ENCODE peak calls at places on chromosomes 2 and 18, in eight cellular contexts. L is cardiac fibroblast, V is WERI-Rb-1, W is mucosa of descending colon, F is neural progenitor cell, G is astrocyte of the spinal cord, Q is stomach, Z is GM12865. S is an unnamed sample.

GRCh38 chr2:113084249-113085000 is 16.7 kb downstream of the IL1F10 start:
- DNase-seq in L (peak), V (no peak), W (peak), F (no peak), G (peak), Q (no peak), Z (peak), S (peak)

GRCh38 chr2:46873632-46874068 is 42.0 kb downstream of the MCFD2 start:
- DNase-seq in L (peak), V (no peak), W (peak), F (no peak), G (peak), Q (peak), Z (no peak), S (peak)

GRCh38 chr2:232721261-232721660 is 24.1 kb downstream of the GIGYF2 start:
- DNase-seq in L (no peak), V (no peak), W (no peak), F (no peak), G (no peak), Q (no peak), Z (no peak), S (no peak)

GRCh38 chr2:200523604-200524003 is 2.4 kb upstream of the SGO2 start:
- DNase-seq in L (no peak), V (no peak), W (no peak), F (no peak), G (no peak), Q (no peak), Z (no peak), S (no peak)

GRCh38 chr2:191020742-191021381 is 6.9 kb upstream of the STAT1 start:
- DNase-seq in L (peak), V (no peak), W (peak), F (no peak), G (peak), Q (peak), Z (peak), S (peak)

GRCh38 chr2:85506768-85507181 is 32.2 kb upstream of the MAT2A start:
- DNase-seq in L (no peak), V (no peak), W (no peak), F (no peak), G (peak), Q (no peak), Z (no peak), S (no peak)

GRCh38 chr18:21928925-21929324 is 188.3 kb downstream of the MIB1 start:
- DNase-seq in L (no peak), V (no peak), W (no peak), F (no peak), G (no peak), Q (no peak), Z (no peak), S (no peak)

GRCh38 chr2:215619022-215619958 is 183.4 kb upstream of the FN1 start:
- DNase-seq in L (peak), V (peak), W (no peak), F (peak), G (peak), Q (no peak), Z (peak), S (no peak)

GRCh38 chr18:27223570-27224340 is 38.6 kb upstream of the CHST9 start:
- DNase-seq in L (no peak), V (no peak), W (no peak), F (peak), G (no peak), Q (no peak), Z (no peak), S (peak)

GRCh38 chr2:102166189-102166845 is 20.5 kb upstream of the IL1RL2 start:
- DNase-seq in L (peak), V (no peak), W (peak), F (peak), G (peak), Q (no peak), Z (no peak), S (peak)

GRCh38 chr2:206160124-206160806 is 570 bp downstream of the EEF1B2 start:
- DNase-seq in L (no peak), V (no peak), W (no peak), F (no peak), G (no peak), Q (peak), Z (peak), S (peak)

GRCh38 chr2:63740943-63741342 is 100.8 kb upstream of the UGP2 start:
- DNase-seq in L (peak), V (no peak), W (no peak), F (no peak), G (no peak), Q (no peak), Z (no peak), S (no peak)

GRCh38 chr2:25341031-25341727 is 546 bp downstream of the DNMT3A start:
- DNase-seq in L (no peak), V (no peak), W (peak), F (no peak), G (peak), Q (peak), Z (peak), S (no peak)

GRCh38 chr2:196500686-196501431 is 138.7 kb upstream of the CCDC150 start:
- DNase-seq in L (peak), V (no peak), W (no peak), F (no peak), G (peak), Q (no peak), Z (no peak), S (peak)

GRCh38 chr2:157304811-157305712 is 20.6 kb downstream of the ERMN start:
- DNase-seq in L (peak), V (peak), W (no peak), F (peak), G (peak), Q (no peak), Z (peak), S (peak)

GRCh38 chr2:158967114-158967730 is 1.2 kb upstream of the TANC1 start:
- DNase-seq in L (no peak), V (peak), W (peak), F (no peak), G (peak), Q (no peak), Z (no peak), S (no peak)

GRCh38 chr18:27695054-27695453 is 481.9 kb downstream of the CDH2 start:
- DNase-seq in L (no peak), V (no peak), W (no peak), F (no peak), G (no peak), Q (no peak), Z (no peak), S (no peak)

GRCh38 chr2:220224711-220225519 is 597.5 kb downstream of the SLC4A3 start:
- DNase-seq in L (peak), V (no peak), W (no peak), F (no peak), G (peak), Q (no peak), Z (no peak), S (peak)

DNA sequence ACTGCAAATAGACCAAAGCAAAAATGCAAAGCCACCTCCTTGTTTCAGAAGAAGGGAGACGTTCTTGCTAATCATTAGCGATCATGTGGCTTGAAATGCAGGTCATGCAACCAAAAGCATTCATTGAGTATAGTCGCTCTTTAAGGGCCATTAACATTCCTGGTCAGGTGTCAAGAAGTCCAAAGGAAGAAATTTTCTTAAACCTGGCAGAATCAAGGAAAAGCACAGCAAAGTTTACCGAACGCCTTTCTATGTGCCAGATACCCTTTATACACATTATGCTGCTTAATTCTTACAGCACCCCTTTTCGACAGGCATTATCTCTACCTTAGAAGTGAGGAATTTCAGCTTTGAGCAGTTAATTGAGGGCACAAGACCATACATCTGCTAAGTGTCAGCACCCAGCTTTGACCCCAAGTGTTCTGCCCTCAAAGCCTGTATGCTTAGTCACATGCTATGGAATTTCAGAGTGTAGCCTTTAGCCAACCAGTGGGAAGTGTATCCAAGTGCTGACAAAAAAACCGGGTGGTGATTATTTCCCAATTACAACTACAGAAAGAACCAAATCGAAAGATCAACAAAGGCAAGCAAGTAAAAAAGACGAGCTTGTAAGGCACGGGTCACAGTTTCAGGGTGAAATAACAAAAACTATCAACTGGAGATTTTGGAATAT is 70.8 kb downstream of the EPHA4 start:
- DNase-seq in L (peak), V (no peak), W (no peak), F (no peak), G (peak), Q (no peak), Z (no peak), S (peak)
- H3K4me3 ChIP-seq in L (no peak), V (no peak), W (no peak), F (no peak), G (peak), Q (no peak), Z (no peak), S (no peak)

GRCh38 chr2:44397447-44397846 is 35.7 kb downstream of the CAMKMT start:
- DNase-seq in L (no peak), V (no peak), W (no peak), F (no peak), G (no peak), Q (no peak), Z (no peak), S (no peak)

GRCh38 chr2:44392338-44392943 is 30.7 kb downstream of the CAMKMT start:
- DNase-seq in L (peak), V (peak), W (peak), F (peak), G (peak), Q (peak), Z (peak), S (peak)

DNA sequence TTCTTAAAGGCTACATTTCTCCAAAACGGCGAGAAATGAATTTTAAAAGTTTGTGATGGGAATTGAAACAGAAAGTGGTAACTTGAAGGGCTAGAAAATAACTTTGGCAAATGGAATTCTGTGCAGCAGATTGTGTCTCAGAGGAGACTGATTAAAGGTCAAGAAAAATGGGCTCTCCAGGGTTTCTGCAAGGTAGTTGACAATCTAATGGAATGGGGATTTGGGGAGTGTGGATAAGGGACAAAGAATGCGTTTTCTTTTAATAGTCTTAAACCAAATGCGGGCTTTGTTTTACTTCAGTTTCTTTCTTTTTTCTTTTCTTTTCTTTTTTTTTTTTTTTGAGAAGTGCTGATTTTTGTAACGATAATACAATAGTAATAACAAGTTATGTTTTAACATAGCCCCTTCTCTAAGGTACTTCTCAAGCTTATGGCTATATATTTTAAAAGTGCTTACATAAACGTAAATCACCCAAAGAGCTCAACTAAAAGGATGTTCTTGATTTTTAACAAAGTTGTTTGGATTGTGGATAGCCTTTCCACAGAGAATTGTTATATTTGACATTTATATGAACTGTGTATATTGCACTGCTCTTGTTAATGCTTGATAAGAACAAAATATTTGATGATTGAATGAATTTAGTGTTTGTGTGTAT is 36.6 kb downstream of the CAMKMT start:
- DNase-seq in L (no peak), V (no peak), W (no peak), F (peak), G (no peak), Q (no peak), Z (no peak), S (no peak)
- H3K4me3 ChIP-seq in L (no peak), V (no peak), W (no peak), F (peak), G (no peak), Q (no peak), Z (no peak), S (no peak)

GRCh38 chr18:77108821-77109692 is 23.5 kb downstream of the MBP start:
- DNase-seq in L (no peak), V (no peak), W (no peak), F (no peak), G (no peak), Q (no peak), Z (no peak), S (no peak)
- H3K4me3 ChIP-seq in L (no peak), V (peak), W (no peak), F (no peak), G (no peak), Q (no peak), Z (no peak), S (no peak)

GRCh38 chr18:74281639-74282358 is 10.0 kb downstream of the CYB5A start:
- DNase-seq in L (peak), V (no peak), W (peak), F (no peak), G (no peak), Q (no peak), Z (no peak), S (no peak)

GRCh38 chr18:74283646-74284045 is 8.1 kb downstream of the CYB5A start:
- DNase-seq in L (no peak), V (no peak), W (no peak), F (no peak), G (no peak), Q (no peak), Z (no peak), S (no peak)

GRCh38 chr18:74283255-74283554 is 8.6 kb downstream of the CYB5A start:
- DNase-seq in L (no peak), V (no peak), W (no peak), F (no peak), G (no peak), Q (no peak), Z (no peak), S (peak)

GRCh38 chr18:74281011-74281638 is 10.6 kb downstream of the CYB5A start:
- DNase-seq in L (no peak), V (peak), W (no peak), F (peak), G (no peak), Q (no peak), Z (no peak), S (no peak)

GRCh38 chr18:74282359-74283254 is 9.2 kb downstream of the CYB5A start:
- DNase-seq in L (no peak), V (no peak), W (no peak), F (no peak), G (no peak), Q (no peak), Z (no peak), S (no peak)
- H3K4me3 ChIP-seq in L (no peak), V (no peak), W (no peak), F (no peak), G (no peak), Q (peak), Z (no peak), S (no peak)

GRCh38 chr2:152025678-152026287 is 73.1 kb downstream of the CACNB4 start:
- DNase-seq in L (peak), V (peak), W (peak), F (peak), G (peak), Q (peak), Z (peak), S (peak)
- H3K4me3 ChIP-seq in L (peak), V (peak), W (no peak), F (peak), G (no peak), Q (peak), Z (peak), S (no peak)

DNA sequence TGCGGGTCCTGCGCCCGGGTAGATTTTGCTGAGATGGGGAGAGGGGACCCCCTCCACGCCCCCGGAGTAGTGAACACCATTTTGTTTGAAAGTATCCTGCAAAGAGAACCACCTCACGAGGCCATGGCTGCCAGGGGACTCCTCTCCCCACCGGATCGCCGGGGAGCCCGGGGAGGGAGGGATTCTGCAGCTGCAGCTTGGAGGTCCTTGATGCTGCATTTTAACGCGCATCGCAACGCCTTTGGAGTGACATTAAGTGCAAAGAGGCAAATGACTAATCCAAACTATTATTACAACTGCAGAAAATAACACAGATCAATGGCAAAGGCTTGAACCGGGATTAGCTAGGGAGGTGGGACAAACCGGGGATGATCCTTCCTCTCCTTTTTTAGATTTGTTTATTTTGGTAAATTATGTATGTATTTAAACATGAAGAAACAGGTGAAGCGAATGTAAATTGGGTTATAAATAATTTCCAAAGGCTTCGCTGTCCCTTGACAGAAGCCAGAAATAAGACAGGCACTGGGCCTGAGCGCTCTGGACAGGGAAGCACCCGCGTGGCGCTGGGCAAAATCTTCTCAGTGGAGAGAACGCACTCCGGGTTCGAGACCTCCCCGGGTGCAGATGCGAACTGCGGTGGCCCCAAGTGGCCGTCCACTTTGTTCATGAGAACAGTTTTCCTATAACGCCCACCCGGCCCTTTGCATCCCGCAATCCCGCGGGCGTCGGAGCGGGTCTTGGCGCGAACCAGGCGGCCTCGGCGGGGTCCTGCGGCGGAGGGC is 860 bp upstream of the DPYSL5 start:
- DNase-seq in L (peak), V (peak), W (no peak), F (peak), G (no peak), Q (no peak), Z (no peak), S (no peak)
- H3K4me3 ChIP-seq in L (no peak), V (peak), W (no peak), F (peak), G (no peak), Q (peak), Z (no peak), S (no peak)

S was measured in bronchial epithelial cell.